ENCODE peak calls at places on chromosome 4, in seven cellular contexts. N is upper lobe of left lung, Q is thyroid gland, O is prostate gland, P is body of pancreas, G is gastrocnemius medialis, E is A549. B is an unnamed sample.

GRCh38 chr4:15651682-15652081 is 3.5 kb downstream of the FBXL5 start:
- DNase-seq in N (no peak), Q (no peak), O (no peak), P (no peak), G (no peak), E (no peak), B (no peak)

GRCh38 chr4:20629180-20630115 is 70.8 kb upstream of the PACRGL start:
- DNase-seq in N (no peak), Q (no peak), O (no peak), P (no peak), G (no peak), E (no peak), B (no peak)

GRCh38 chr4:120691106-120691505 is 231.4 kb downstream of the PRDM5 start:
- DNase-seq in N (no peak), Q (no peak), O (no peak), P (no peak), G (no peak), E (no peak), B (no peak)

GRCh38 chr4:146482788-146483187 is 39.0 kb downstream of the SLC10A7 start:
- DNase-seq in N (no peak), Q (no peak), O (no peak), P (no peak), G (no peak), E (no peak), B (no peak)

GRCh38 chr4:84596826-84597225 is 13.9 kb downstream of the CDS1 start:
- DNase-seq in N (no peak), Q (peak; percentile 42), O (no peak), P (no peak), G (no peak), E (no peak), B (no peak)

GRCh38 chr4:8939160-8939855 is 67.7 kb upstream of the HMX1 start:
- DNase-seq in N (no peak), Q (no peak), O (no peak), P (no peak), G (no peak), E (no peak), B (no peak)

GRCh38 chr4:173051697-173052096 is 116.9 kb upstream of the GALNT7 start:
- DNase-seq in N (no peak), Q (no peak), O (no peak), P (no peak), G (no peak), E (no peak), B (no peak)

GRCh38 chr4:24322517-24322916 is 261.8 kb downstream of the DHX15 start:
- DNase-seq in N (no peak), Q (no peak), O (no peak), P (no peak), G (no peak), E (no peak), B (no peak)

GRCh38 chr4:27003602-27004238 is 143.1 kb downstream of the STIM2 start:
- DNase-seq in N (no peak), Q (no peak), O (no peak), P (no peak), G (no peak), E (no peak), B (no peak)

GRCh38 chr4:150582881-150583286 is 933 bp downstream of the MAB21L2 start:
- DNase-seq in N (peak; percentile 67), Q (no peak), O (no peak), P (no peak), G (no peak), E (no peak), B (no peak)

GRCh38 chr4:1166509-1167243 is 5.7 kb downstream of the SPON2 start:
- DNase-seq in N (peak; percentile 61), Q (no peak), O (no peak), P (no peak), G (no peak), E (no peak), B (no peak)

GRCh38 chr4:1168291-1169031 is 3.9 kb downstream of the SPON2 start:
- DNase-seq in N (peak; percentile 75), Q (no peak), O (no peak), P (no peak), G (no peak), E (no peak), B (peak; percentile 86)

GRCh38 chr4:1169171-1169671 is 3.2 kb downstream of the SPON2 start:
- DNase-seq in N (peak; percentile 59), Q (no peak), O (no peak), P (no peak), G (no peak), E (no peak), B (no peak)

GRCh38 chr4:1169691-1170096 is 2.7 kb downstream of the SPON2 start:
- DNase-seq in N (peak; percentile 77), Q (no peak), O (no peak), P (no peak), G (no peak), E (no peak), B (no peak)

DNA sequence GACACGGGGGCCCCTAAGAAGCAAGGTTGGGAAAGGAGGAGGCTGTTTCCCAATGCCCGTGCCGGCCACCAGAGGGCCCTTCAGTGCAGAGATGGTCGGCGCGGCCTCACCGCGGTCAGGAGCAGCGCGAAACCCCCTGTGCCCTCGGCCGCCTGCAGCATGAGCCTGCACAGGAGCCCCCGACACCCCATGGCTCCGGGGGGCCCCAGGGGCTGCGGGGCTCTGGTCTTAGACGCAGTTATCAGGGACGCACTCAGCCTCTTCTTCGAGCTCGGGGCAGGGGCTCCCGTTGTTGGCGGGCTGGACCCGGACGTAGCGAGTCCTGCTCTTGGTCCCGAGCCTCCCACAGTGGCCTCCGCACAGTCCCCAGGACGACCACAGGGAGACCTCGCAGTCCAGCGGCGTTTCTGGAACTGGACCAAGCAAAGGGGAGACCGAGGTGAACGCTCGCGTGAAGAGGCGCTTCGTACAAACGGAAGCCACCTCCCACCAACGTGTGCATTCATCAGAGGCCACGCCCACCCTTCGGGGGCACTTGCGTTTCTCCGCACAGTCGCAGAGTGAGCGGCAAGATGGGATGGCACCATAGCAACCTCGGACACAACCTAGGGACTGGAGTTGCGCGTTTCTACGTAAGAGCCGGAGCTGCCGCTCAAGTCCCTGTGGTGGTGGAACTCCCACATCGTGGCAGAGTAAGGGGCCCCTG is 5.0 kb downstream of the SPON2 start:
- DNase-seq in N (peak; percentile 92), Q (peak; percentile 74), O (peak; percentile 68), P (peak; percentile 75), G (peak; percentile 52), E (peak; percentile 35), B (no peak)
- TF ChIP-seq POLR2A in N (no peak), Q (no peak), O (no peak), P (no peak), G (no peak), E (no peak), B (no peak)

GRCh38 chr4:100312615-100313355 is 122.5 kb upstream of the DDIT4L start:
- DNase-seq in N (no peak), Q (no peak), O (no peak), P (no peak), G (peak; percentile 44), E (no peak), B (no peak)

GRCh38 chr4:100306018-100306417 is 115.8 kb upstream of the DDIT4L start:
- DNase-seq in N (no peak), Q (no peak), O (no peak), P (no peak), G (no peak), E (no peak), B (no peak)

GRCh38 chr4:100314057-100314456 is 123.8 kb upstream of the DDIT4L start:
- DNase-seq in N (no peak), Q (no peak), O (no peak), P (no peak), G (no peak), E (no peak), B (no peak)

DNA sequence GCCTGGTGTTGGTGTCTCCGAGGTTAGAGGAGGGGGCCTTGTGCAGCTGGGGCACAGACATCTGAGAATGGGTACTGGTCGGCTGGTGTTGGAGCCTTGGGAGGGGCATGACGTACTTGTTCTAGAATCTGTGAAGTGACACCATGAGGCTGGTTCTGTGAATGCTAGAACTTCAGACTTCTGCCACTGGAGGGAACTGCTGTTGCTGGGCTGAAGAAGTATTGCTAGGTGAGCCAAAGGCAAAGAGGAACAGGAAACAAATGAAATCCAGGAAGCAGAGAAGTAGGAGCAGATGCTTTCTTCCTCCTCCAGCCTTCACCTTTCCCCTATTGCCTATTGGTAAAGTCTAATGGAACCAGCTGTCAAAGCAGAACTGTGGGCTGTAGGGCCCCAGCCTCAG is 120.9 kb upstream of the DDIT4L start:
- DNase-seq in N (no peak), Q (no peak), O (no peak), P (no peak), G (no peak), E (peak; percentile 41), B (no peak)
- TF ChIP-seq CTCF in N (no peak), Q (no peak), O (no peak), P (no peak), G (no peak), E (no peak), B (no peak)

GRCh38 chr4:37584087-37584486 is 102.1 kb downstream of the RELL1 start:
- DNase-seq in N (no peak), Q (no peak), O (no peak), P (no peak), G (no peak), E (no peak), B (no peak)
- TF ChIP-seq POLR2A in N (no peak), Q (no peak), O (no peak), P (no peak), G (no peak), E (no peak), B (no peak)

GRCh38 chr4:159017323-159018036 is 85.4 kb upstream of the RAPGEF2 start:
- DNase-seq in N (no peak), Q (no peak), O (no peak), P (no peak), G (no peak), E (no peak), B (no peak)

GRCh38 chr4:159015862-159016261 is 87.0 kb upstream of the RAPGEF2 start:
- DNase-seq in N (no peak), Q (no peak), O (no peak), P (no peak), G (no peak), E (no peak), B (no peak)

GRCh38 chr4:159014896-159015295 is 88.0 kb upstream of the RAPGEF2 start:
- DNase-seq in N (no peak), Q (no peak), O (no peak), P (no peak), G (no peak), E (no peak), B (no peak)

GRCh38 chr4:159018062-159018629 is 84.7 kb upstream of the RAPGEF2 start:
- DNase-seq in N (no peak), Q (no peak), O (no peak), P (no peak), G (no peak), E (no peak), B (no peak)

GRCh38 chr4:159016527-159017137 is 86.2 kb upstream of the RAPGEF2 start:
- DNase-seq in N (no peak), Q (peak; percentile 50), O (no peak), P (no peak), G (no peak), E (no peak), B (no peak)
- TF ChIP-seq CTCF in N (no peak), Q (peak; percentile 4), O (no peak), P (peak; percentile 8), G (no peak), E (no peak), B (no peak)

DNA sequence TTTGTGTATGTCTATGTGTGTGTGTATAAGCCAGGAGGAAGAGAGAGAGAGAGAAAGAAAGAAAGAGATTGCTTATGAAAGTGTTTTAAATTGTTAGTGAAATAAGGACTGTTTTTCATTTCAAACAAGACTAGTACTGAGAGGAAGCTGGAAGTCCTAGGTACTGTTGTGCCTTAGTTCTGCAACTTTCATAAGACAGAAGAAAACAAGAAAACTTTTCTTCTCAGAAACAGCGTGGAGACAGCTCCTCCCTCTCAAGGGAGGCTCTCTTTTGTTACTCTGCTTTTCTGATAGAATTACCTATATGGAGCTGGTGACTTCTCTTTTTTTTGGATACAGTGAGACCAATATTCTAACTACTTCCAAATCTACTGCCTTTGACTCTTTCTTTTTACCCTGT is 62.5 kb downstream of the BANK1 start:
- DNase-seq in N (no peak), Q (no peak), O (no peak), P (no peak), G (no peak), E (no peak), B (no peak)
- TF ChIP-seq POLR2A in N (no peak), Q (no peak), O (no peak), P (no peak), G (no peak), E (no peak), B (no peak)